ENCODE peak calls at places on chromosomes 7 and 10, in seven cellular contexts. G, W, T, P, A, K and C are unnamed samples.

GRCh38 chr10:20853276-20853675 is 43.8 kb downstream of the NEBL start:
- DNase-seq in P (no peak), K (no peak), T (no peak), G (no peak), A (no peak), W (no peak), C (no peak)

GRCh38 chr7:87797798-87798403 is 78.3 kb downstream of the SLC25A40 start:
- DNase-seq in P (peak; percentile 71), W (peak; percentile 40), A (peak; percentile 68), G (no peak), K (no peak), T (no peak), C (no peak)

GRCh38 chr7:100604976-100605911 is 3.1 kb downstream of the PCOLCE start:
- DNase-seq in T (peak; percentile 61), P (peak; percentile 80), G (peak; percentile 60), K (peak; percentile 35), A (peak; percentile 35), W (no peak), C (peak; percentile 76)

GRCh38 chr10:6151087-6151977 is 51.4 kb upstream of the PFKFB3 start:
- DNase-seq in K (peak; percentile 45), A (no peak), T (peak; percentile 55), P (peak; percentile 80), W (peak; percentile 65), G (peak; percentile 60), C (peak; percentile 69)

GRCh38 chr10:53314856-53315255 is 542.3 kb upstream of the MBL2 start:
- DNase-seq in A (peak; percentile 100), K (no peak), P (no peak), T (no peak), W (peak; percentile 99), G (no peak), C (no peak)

GRCh38 chr7:71480814-71481213 is 348.9 kb downstream of the GALNT17 start:
- DNase-seq in K (no peak), G (no peak), P (no peak), T (no peak), A (no peak), W (no peak), C (no peak)

GRCh38 chr10:19592276-19592675 is 224.0 kb upstream of the PLXDC2 start:
- DNase-seq in T (no peak), P (no peak), K (no peak), W (peak; percentile 34), G (no peak), A (peak; percentile 81), C (no peak)

GRCh38 chr7:99193527-99194214 is 14.2 kb downstream of the KPNA7 start:
- DNase-seq in G (no peak), W (peak; percentile 55), K (no peak), P (no peak), A (peak; percentile 63), T (no peak), C (no peak)

GRCh38 chr10:1230138-1230537 is 174.0 kb downstream of the WDR37 start:
- DNase-seq in P (peak; percentile 36), W (no peak), K (no peak), G (no peak), A (no peak), T (no peak), C (no peak)

GRCh38 chr10:32323051-32323450 is 23.9 kb downstream of the EPC1 start:
- DNase-seq in A (no peak), P (no peak), T (no peak), W (no peak), G (no peak), K (no peak), C (no peak)

GRCh38 chr7:101496017-101496416 is 133.1 kb downstream of the MYL10 start:
- DNase-seq in G (no peak), K (no peak), T (no peak), P (no peak), A (no peak), W (no peak), C (no peak)

GRCh38 chr10:73819513-73820093 is 8.2 kb upstream of the NDST2 start:
- DNase-seq in P (no peak), A (peak; percentile 97), T (no peak), K (no peak), W (peak; percentile 7), G (peak; percentile 53), C (peak; percentile 49)

GRCh38 chr7:80918406-80918805 is 445 bp downstream of the SEMA3C start:
- DNase-seq in P (peak; percentile 27), K (no peak), T (no peak), A (peak; percentile 32), G (no peak), W (no peak), C (no peak)

GRCh38 chr7:18866359-18867036 is 250.9 kb downstream of the TWIST1 start:
- DNase-seq in W (peak; percentile 99), A (peak; percentile 93), G (peak; percentile 57), K (peak; percentile 55), T (no peak), P (no peak), C (peak; percentile 77)

GRCh38 chr7:22900101-22900500 is 77.5 kb upstream of the TOMM7 start:
- DNase-seq in P (no peak), W (no peak), G (no peak), T (no peak), K (no peak), A (no peak), C (no peak)

GRCh38 chr7:157056246-157056645 is 45.8 kb upstream of the MNX1 start:
- DNase-seq in K (no peak), G (no peak), W (no peak), T (no peak), P (no peak), A (no peak), C (no peak)

GRCh38 chr7:93948873-93949272 is 27.3 kb downstream of the GNG11 start:
- DNase-seq in P (no peak), A (no peak), T (no peak), W (no peak), K (no peak), G (no peak), C (no peak)

GRCh38 chr10:101123085-101123814 is 7.8 kb upstream of the TLX1 start:
- DNase-seq in G (no peak), T (no peak), W (no peak), A (no peak), P (peak; percentile 75), K (no peak), C (no peak)
- H3K4me3 ChIP-seq in G (peak overlapping the region; percentile 55), T (no peak overlapping the region), W (no peak overlapping the region), A (peak overlapping the region; percentile 65), P (peak overlapping the region; percentile 42), K (peak overlapping the region; percentile 59), C (peak overlapping the region; percentile 31)

DNA sequence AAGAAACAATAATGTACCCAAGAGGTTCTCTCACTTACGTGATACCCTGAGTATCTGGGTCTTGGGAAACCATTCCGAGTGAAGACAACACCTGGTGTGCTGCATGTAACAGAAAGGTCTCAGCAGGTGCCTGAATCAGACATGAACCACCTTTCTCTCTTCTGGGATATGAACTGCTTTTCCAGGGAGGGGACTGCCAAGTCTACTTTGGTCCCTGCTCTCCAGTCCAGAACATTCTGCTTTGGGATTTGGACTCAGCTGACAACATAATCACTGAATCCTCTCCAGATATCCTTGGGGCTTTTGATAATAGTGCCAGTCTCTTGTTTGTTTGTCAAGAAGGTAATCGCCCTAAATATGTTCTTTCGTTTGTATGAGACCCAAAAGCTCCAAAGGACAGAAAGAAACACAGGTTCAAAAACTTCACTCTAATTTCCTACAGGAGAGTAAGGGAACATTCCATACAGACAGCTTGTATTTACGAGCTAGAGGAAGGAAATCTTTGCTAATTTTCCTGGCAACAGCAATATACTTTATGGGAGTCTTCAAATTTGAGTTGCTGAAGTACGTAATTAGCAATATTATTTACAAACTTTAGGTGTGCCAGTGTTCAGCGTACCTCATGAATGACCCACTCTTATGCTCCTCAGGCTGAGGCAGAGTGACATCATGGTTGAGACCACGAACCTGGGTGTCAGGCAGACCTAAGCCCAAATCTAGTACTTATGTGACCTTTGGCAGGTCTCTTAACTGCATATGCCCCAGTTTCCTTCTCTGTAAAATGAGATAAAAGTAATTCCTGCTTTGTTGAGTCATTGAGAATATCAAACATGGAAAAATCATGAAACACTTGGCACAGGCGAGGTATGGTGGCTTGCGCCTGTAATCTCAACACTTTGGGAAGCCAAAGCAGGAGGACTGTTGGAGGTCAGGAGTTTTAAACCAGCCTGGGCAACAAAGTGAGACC is 5.4 kb downstream of the ABLIM1 start:
- DNase-seq in P (no peak), G (no peak), T (no peak), W (no peak), A (no peak), K (no peak), C (no peak)
- H3K27ac ChIP-seq in P (no peak overlapping the region), G (peak overlapping the region; percentile 89), T (no peak overlapping the region), W (no peak overlapping the region), A (no peak overlapping the region), K (peak overlapping the region; percentile 41), C (peak overlapping the region; percentile 77)

GRCh38 chr7:15685358-15686181 is 913 bp downstream of the MEOX2 start:
- DNase-seq in A (no peak), K (peak; percentile 71), W (no peak), G (peak; percentile 67), P (peak; percentile 58), T (no peak), C (peak; percentile 79)

GRCh38 chr7:15686957-15687644 is 618 bp upstream of the MEOX2 start:
- DNase-seq in W (no peak), T (no peak), P (peak; percentile 11), K (no peak), G (peak; percentile 17), A (no peak), C (peak; percentile 23)

GRCh38 chr7:15686209-15686956 is at the start of gene MEOX2:
- DNase-seq in G (peak; percentile 84), A (no peak), K (peak; percentile 85), P (peak; percentile 69), T (no peak), W (peak; percentile 29), C (peak; percentile 90)

GRCh38 chr7:15684834-15685233 is 1.6 kb downstream of the MEOX2 start:
- DNase-seq in T (no peak), A (no peak), W (no peak), G (peak; percentile 21), K (peak; percentile 31), P (peak; percentile 61), C (peak; percentile 54)

GRCh38 chr7:15687645-15688025 is 1.2 kb upstream of the MEOX2 start:
- DNase-seq in T (no peak), P (peak; percentile 77), K (peak; percentile 34), W (no peak), G (peak; percentile 31), A (no peak), C (peak; percentile 50)
- H3K4me3 ChIP-seq in T (no peak overlapping the region), P (peak overlapping the region; percentile 54), K (peak overlapping the region; percentile 71), W (peak overlapping the region; percentile 51), G (peak overlapping the region; percentile 75), A (no peak overlapping the region), C (peak overlapping the region; percentile 76)

GRCh38 chr10:102411341-102412255 is 7.0 kb downstream of the PSD start:
- DNase-seq in W (no peak), K (no peak), G (no peak), A (no peak), P (no peak), T (peak; percentile 35), C (no peak)

GRCh38 chr10:102410427-102411073 is 8.0 kb downstream of the PSD start:
- DNase-seq in P (peak; percentile 60), T (peak; percentile 57), A (no peak), W (no peak), G (no peak), K (no peak), C (no peak)

GRCh38 chr10:102408081-102408727 is 10.4 kb downstream of the PSD start:
- DNase-seq in G (no peak), A (no peak), T (no peak), K (no peak), W (no peak), P (no peak), C (no peak)

GRCh38 chr10:102408728-102409603 is 9.6 kb downstream of the PSD start:
- DNase-seq in P (peak; percentile 79), K (no peak), G (no peak), T (peak; percentile 77), A (no peak), W (peak; percentile 17), C (no peak)

GRCh38 chr10:102409604-102410426 is 8.8 kb downstream of the PSD start:
- DNase-seq in W (no peak), K (no peak), T (no peak), P (no peak), G (no peak), A (no peak), C (no peak)
- H3K27ac ChIP-seq in W (no peak overlapping the region), K (no peak overlapping the region), T (no peak overlapping the region), P (no peak overlapping the region), G (no peak overlapping the region), A (no peak overlapping the region), C (no peak overlapping the region)